ENCODE peak calls at places on chromosomes 13 and 19, in ten cellular contexts. T is hepatocyte; P is CD4-positive, CD25-positive, alpha-beta regulatory T cell; A is ascending aorta; W is mucosa of descending colon; Y is testis; G is uterus; E is heart left ventricle; H is right cardiac atrium; B is neural progenitor cell. N is an unnamed sample.

GRCh38 chr13:37495046-37495445 is 103.5 kb downstream of the POSTN start:
- DNase-seq in E (no peak), A (no peak), B (no peak), T (no peak), G (no peak), H (no peak), P (no peak), W (no peak), Y (no peak), N (no peak)

GRCh38 chr19:4052114-4052992 is 14.3 kb downstream of the ZBTB7A start:
- DNase-seq in B (no peak), A (no peak), Y (no peak), H (peak; percentile 82), P (no peak), T (peak; percentile 87), G (peak; percentile 52), W (peak; percentile 91), E (peak; percentile 62), N (no peak)

GRCh38 chr19:1064661-1065605 is 2.0 kb upstream of the ARHGAP45 start:
- DNase-seq in P (peak; percentile 86), Y (peak; percentile 61), E (peak; percentile 72), B (peak; percentile 87), G (no peak), H (peak; percentile 72), W (peak; percentile 77), A (peak; percentile 81), T (peak; percentile 84), N (peak; percentile 60)

GRCh38 chr13:49810825-49811526 is 18.5 kb upstream of the KPNA3 start:
- DNase-seq in Y (peak; percentile 27), H (no peak), T (peak; percentile 73), E (no peak), P (no peak), G (no peak), B (no peak), A (no peak), W (no peak), N (no peak)

GRCh38 chr19:45110811-45111210 is 17.8 kb downstream of the PPP1R37 start:
- DNase-seq in T (no peak), W (no peak), H (no peak), B (no peak), G (no peak), P (no peak), E (no peak), A (no peak), Y (no peak), N (no peak)

GRCh38 chr19:10142701-10143375 is 23.1 kb upstream of the EIF3G start:
- DNase-seq in E (no peak), H (no peak), P (peak; percentile 89), T (no peak), W (peak; percentile 51), A (no peak), Y (no peak), B (no peak), G (no peak), N (peak; percentile 35)

GRCh38 chr19:6357174-6357573 is 4.2 kb upstream of the CLPP start:
- DNase-seq in G (no peak), E (no peak), H (no peak), A (no peak), P (no peak), Y (no peak), W (no peak), T (no peak), B (no peak), N (no peak)

GRCh38 chr19:41189425-41190065 is 3.5 kb upstream of the CYP2S1 start:
- DNase-seq in Y (no peak), G (no peak), E (no peak), B (peak; percentile 63), H (no peak), T (no peak), A (no peak), W (no peak), P (no peak), N (no peak)

GRCh38 chr13:99067160-99067985 is 89.5 kb upstream of the DOCK9 start:
- DNase-seq in E (no peak), B (no peak), P (no peak), Y (no peak), T (peak; percentile 17), A (no peak), W (peak; percentile 47), H (no peak), G (no peak), N (no peak)

GRCh38 chr19:47231215-47232054 is 436 bp upstream of the BBC3 start:
- DNase-seq in Y (peak; percentile 89), P (peak; percentile 92), E (peak; percentile 94), B (peak; percentile 90), T (peak; percentile 95), W (peak; percentile 95), H (peak; percentile 89), G (peak; percentile 88), A (peak; percentile 96), N (peak; percentile 98)

GRCh38 chr19:29804493-29804892 is 7.3 kb upstream of the CCNE1 start:
- DNase-seq in A (no peak), E (no peak), T (no peak), G (no peak), P (peak; percentile 80), W (no peak), Y (no peak), H (no peak), B (no peak), N (no peak)

GRCh38 chr13:51731759-51732158 is 72.2 kb downstream of the DHRS12 start:
- DNase-seq in H (no peak), Y (no peak), T (no peak), P (no peak), W (no peak), E (no peak), G (no peak), A (no peak), B (no peak), N (no peak)

GRCh38 chr13:24212674-24213073 is 52.2 kb downstream of the SPATA13 start:
- DNase-seq in T (no peak), E (no peak), G (no peak), H (no peak), W (no peak), B (no peak), A (no peak), P (no peak), Y (no peak), N (no peak)

GRCh38 chr19:38049105-38049649 is 142.2 kb downstream of the SIPA1L3 start:
- DNase-seq in E (no peak), P (peak; percentile 91), Y (no peak), W (peak; percentile 30), H (no peak), T (no peak), G (no peak), A (no peak), B (no peak), N (no peak)

GRCh38 chr19:5691930-5692784 is 2.1 kb downstream of the RPL36 start:
- DNase-seq in Y (no peak), P (no peak), B (no peak), T (peak; percentile 4), E (peak; percentile 35), H (no peak), A (no peak), W (no peak), G (no peak), N (no peak)

GRCh38 chr13:80084086-80084676 is 256.7 kb downstream of the SPRY2 start:
- DNase-seq in A (no peak), G (no peak), E (no peak), B (no peak), T (peak; percentile 30), P (no peak), W (no peak), Y (no peak), H (no peak), N (no peak)

GRCh38 chr19:58274771-58275199 is 4.0 kb upstream of the ZNF8 start:
- DNase-seq in P (no peak), H (no peak), E (no peak), G (no peak), Y (no peak), A (no peak), W (peak; percentile 24), B (no peak), T (no peak), N (no peak)
- H3K9me3 ChIP-seq in P (peaks cover 45% of the 10 kb centered on the region), H (peaks cover 4% of the 10 kb centered on the region), E (peaks cover 8% of the 10 kb centered on the region), G (no peaks in the 10 kb centered on the region), Y (no peaks in the 10 kb centered on the region), A (peaks cover 43% of the 10 kb centered on the region), W (peaks cover 74% of the 10 kb centered on the region), B (no peaks in the 10 kb centered on the region), T (peaks cover 6% of the 10 kb centered on the region), N (peaks cover 7% of the 10 kb centered on the region)

DNA sequence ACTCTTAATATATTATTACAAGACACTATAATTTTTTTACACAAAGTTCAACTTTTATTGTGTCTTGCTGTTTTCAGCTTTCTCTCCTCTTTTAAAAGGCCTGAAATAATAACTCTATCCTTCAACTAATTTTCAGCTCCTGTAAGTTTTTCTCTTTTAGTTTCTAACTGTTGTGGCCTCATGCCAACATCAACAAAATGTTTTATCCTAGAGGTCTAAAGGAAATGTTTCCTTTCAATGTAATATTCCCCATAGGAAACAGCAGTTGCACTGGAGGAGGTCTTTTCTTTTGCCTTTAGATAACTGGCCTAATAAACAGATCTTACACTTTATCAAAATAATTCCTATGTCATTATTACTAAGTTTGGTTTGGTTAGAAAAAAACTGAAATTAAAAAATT is 8.5 kb upstream of the ZNF616 start:
- DNase-seq in B (no peak), G (no peak), P (no peak), E (no peak), T (no peak), H (no peak), A (no peak), Y (no peak), W (no peak), N (no peak)
- H3K9me3 ChIP-seq in B (peaks cover 17% of the 10 kb centered on the region), G (no peaks in the 10 kb centered on the region), P (peaks cover 51% of the 10 kb centered on the region), E (no peaks in the 10 kb centered on the region), T (peaks cover 27% of the 10 kb centered on the region), H (no peaks in the 10 kb centered on the region), A (peaks cover under 1% of the 10 kb centered on the region), Y (no peaks in the 10 kb centered on the region), W (peaks cover 56% of the 10 kb centered on the region), N (peaks cover 16% of the 10 kb centered on the region)

DNA sequence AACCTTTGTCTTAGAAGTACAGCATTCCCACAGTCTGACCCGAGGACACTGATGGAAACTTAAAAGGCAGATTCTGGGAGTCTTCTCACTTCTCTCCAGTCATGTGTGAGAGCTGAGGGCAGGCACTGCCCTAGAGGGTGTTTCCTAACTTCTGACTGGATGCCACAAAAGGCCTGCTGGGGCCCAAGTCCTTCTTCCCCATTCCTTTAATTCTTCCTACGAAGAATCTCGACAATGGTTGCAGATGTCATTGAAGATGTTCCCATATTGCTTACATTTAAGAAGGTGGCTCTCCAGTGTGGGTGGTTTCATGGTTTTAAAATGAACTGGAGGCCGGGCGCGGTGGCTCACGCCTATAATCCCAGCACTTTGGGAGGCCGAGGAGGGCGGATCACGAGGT is 27.4 kb upstream of the ZNF564 start:
- DNase-seq in T (no peak), A (peak; percentile 16), H (no peak), E (no peak), P (no peak), B (no peak), W (no peak), Y (no peak), G (no peak), N (no peak)
- H3K9me3 ChIP-seq in T (peaks cover 28% of the 10 kb centered on the region), A (peaks cover 15% of the 10 kb centered on the region), H (peaks cover 4% of the 10 kb centered on the region), E (no peaks in the 10 kb centered on the region), P (peaks cover 19% of the 10 kb centered on the region), B (peaks cover 18% of the 10 kb centered on the region), W (peaks cover 32% of the 10 kb centered on the region), Y (no peaks in the 10 kb centered on the region), G (no peaks in the 10 kb centered on the region), N (peaks cover 5% of the 10 kb centered on the region)

DNA sequence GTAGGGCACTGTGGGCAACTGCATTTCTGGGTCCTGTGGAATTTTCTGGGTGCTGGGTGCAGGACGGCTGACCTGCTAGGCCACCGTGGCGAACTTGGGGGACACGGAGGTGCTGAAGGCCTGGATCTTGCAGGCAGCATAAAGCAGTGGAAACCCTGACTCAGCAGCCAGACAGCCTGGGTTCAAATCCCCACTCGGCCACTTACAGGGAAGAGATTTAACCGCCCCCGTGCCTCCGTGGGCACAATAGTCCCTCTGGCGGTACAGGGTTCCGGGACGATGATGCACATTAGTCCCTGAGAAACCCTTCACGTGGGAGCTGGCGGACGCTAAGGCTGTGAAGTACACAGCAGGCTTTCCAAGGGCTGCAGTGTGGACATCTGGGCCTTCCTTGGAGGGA is 3.0 kb downstream of the FAM83E start:
- DNase-seq in H (no peak), A (no peak), B (no peak), Y (no peak), W (no peak), P (no peak), E (no peak), T (no peak), G (no peak), N (no peak)
- H3K9me3 ChIP-seq in H (no peaks in the 10 kb centered on the region), A (no peaks in the 10 kb centered on the region), B (no peaks in the 10 kb centered on the region), Y (no peaks in the 10 kb centered on the region), W (no peaks in the 10 kb centered on the region), P (no peaks in the 10 kb centered on the region), E (no peaks in the 10 kb centered on the region), T (no peaks in the 10 kb centered on the region), G (no peaks in the 10 kb centered on the region), N (no peaks in the 10 kb centered on the region)